ENCODE peak calls at places on chromosomes 11 and 22, in six cellular contexts. V is NCI-H460; T is fibroblast of the aortic adventitia; P is activated CD4-positive, alpha-beta T cell treated with anti-CD3 and anti-CD28 coated beads for 24 hours; Z is A172; A is AG10803. J is an unnamed sample.

GRCh38 chr11:33329705-33330329 is 72.6 kb downstream of the HIPK3 start:
- DNase-seq in V (peak), T (peak), P (peak), Z (peak), A (peak), J (peak)

GRCh38 chr11:112961146-112961668 is at the start of gene NCAM1:
- DNase-seq in V (peak), T (peak), P (no peak), Z (peak), A (peak), J (peak)

GRCh38 chr11:126423743-126424142 is 68.3 kb downstream of the ST3GAL4 start:
- DNase-seq in V (no peak), T (no peak), P (no peak), Z (no peak), A (no peak), J (no peak)

GRCh38 chr11:103465555-103466140 is 356.4 kb downstream of the DYNC2H1 start:
- DNase-seq in V (no peak), T (peak), P (no peak), Z (no peak), A (peak), J (no peak)

GRCh38 chr11:44016546-44017442 is 31.0 kb upstream of the ACCSL start:
- DNase-seq in V (no peak), T (peak), P (no peak), Z (no peak), A (no peak), J (no peak)

GRCh38 chr11:76013526-76013925 is 192.8 kb downstream of the WNT11 start:
- DNase-seq in V (no peak), T (no peak), P (no peak), Z (no peak), A (no peak), J (no peak)

GRCh38 chr11:126297004-126297403 is 6.9 kb upstream of the DCPS start:
- DNase-seq in V (no peak), T (no peak), P (no peak), Z (no peak), A (no peak), J (no peak)

GRCh38 chr22:33451851-33452469 is 393.8 kb upstream of the SYN3 start:
- DNase-seq in V (no peak), T (no peak), P (no peak), Z (no peak), A (no peak), J (no peak)

GRCh38 chr11:114039551-114039950 is 20.0 kb upstream of the ZBTB16 start:
- DNase-seq in V (no peak), T (no peak), P (no peak), Z (no peak), A (no peak), J (no peak)

GRCh38 chr11:32454993-32455392 is 19.7 kb upstream of the WT1 start:
- DNase-seq in V (no peak), T (no peak), P (no peak), Z (no peak), A (no peak), J (no peak)

J was measured in H4.